ENCODE peak calls at places on chromosomes 5 and 9, in five cellular contexts. N is Panc1, V is astrocyte of the spinal cord, T is AG04450, I is brain microvascular endothelial cell. Q is an unnamed sample.

GRCh38 chr5:39765381-39765780 is 340.6 kb upstream of the DAB2 start:
- DNase-seq in N (no peak), V (peak), T (no peak), I (no peak), Q (no peak)

GRCh38 chr5:135066781-135067430 is 32.9 kb upstream of the PITX1 start:
- DNase-seq in I (no peak), T (no peak), V (no peak), N (no peak), Q (no peak)

GRCh38 chr5:52560366-52560765 is 227.3 kb upstream of the ITGA1 start:
- DNase-seq in V (peak), I (no peak), T (no peak), N (no peak), Q (no peak)

GRCh38 chr5:122126177-122126701 is 3.1 kb upstream of the ZNF474 start:
- DNase-seq in I (peak), N (no peak), T (peak), V (peak), Q (peak)

GRCh38 chr9:69919461-69920061 is 98.9 kb downstream of the CFAP95 start:
- DNase-seq in T (peak), I (peak), N (peak), V (peak), Q (peak)

GRCh38 chr9:131310833-131311554 is 21.5 kb downstream of the PLPP7 start:
- DNase-seq in N (no peak), T (no peak), V (no peak), I (no peak), Q (no peak)

GRCh38 chr9:124869986-124870560 is 8.1 kb downstream of the ARPC5L start:
- DNase-seq in T (no peak), I (peak), N (no peak), V (peak), Q (no peak)

GRCh38 chr5:135546912-135547311 is 11.1 kb upstream of the NEUROG1 start:
- DNase-seq in T (no peak), V (no peak), I (no peak), N (no peak), Q (no peak)

GRCh38 chr5:179700401-179700918 is 1.7 kb downstream of the CANX start:
- DNase-seq in N (no peak), V (no peak), I (peak), T (no peak), Q (no peak)

GRCh38 chr9:16985559-16986348 is 115.3 kb upstream of the BNC2 start:
- DNase-seq in V (peak), T (peak), N (no peak), I (peak), Q (peak)

GRCh38 chr9:26975728-26976707 is 19.8 kb downstream of the IFT74 start:
- DNase-seq in V (peak), I (peak), T (no peak), N (no peak), Q (no peak)

GRCh38 chr5:112195924-112196323 is 223.2 kb downstream of the EPB41L4A start:
- DNase-seq in T (no peak), I (no peak), V (no peak), N (no peak), Q (no peak)

GRCh38 chr5:82635561-82636288 is 357.6 kb upstream of the RPS23 start:
- DNase-seq in I (peak), N (peak), V (peak), T (peak), Q (no peak)

GRCh38 chr5:127561254-127561653 is 43.8 kb downstream of the PRRC1 start:
- DNase-seq in T (peak), V (peak), I (peak), N (no peak), Q (peak)

GRCh38 chr5:4941957-4942830 is 197.9 kb upstream of the ADAMTS16 start:
- DNase-seq in I (no peak), N (no peak), T (no peak), V (no peak), Q (no peak)

GRCh38 chr9:93473411-93473810 is 20.0 kb upstream of the FAM120AOS start:
- DNase-seq in T (no peak), N (no peak), V (no peak), I (no peak), Q (no peak)

GRCh38 chr9:123561055-123561454 is 205.1 kb downstream of the CRB2 start:
- DNase-seq in V (no peak), I (no peak), N (no peak), T (no peak), Q (no peak)

GRCh38 chr9:26723486-26723885 is 169.1 kb downstream of the CAAP1 start:
- DNase-seq in V (peak), N (no peak), T (no peak), I (no peak), Q (no peak)

GRCh38 chr5:131323378-131323777 is 59.5 kb downstream of the CDC42SE2 start:
- DNase-seq in V (no peak), N (no peak), I (no peak), T (no peak), Q (no peak)

GRCh38 chr5:174532453-174533126 is 191.8 kb upstream of the MSX2 start:
- DNase-seq in T (peak), V (peak), N (peak), I (peak), Q (peak)

GRCh38 chr9:96626912-96627311 is 7.3 kb upstream of the CDC14B start:
- DNase-seq in N (no peak), T (no peak), I (no peak), V (no peak), Q (no peak)

GRCh38 chr9:127309715-127310114 is 45.1 kb downstream of the GARNL3 start:
- DNase-seq in V (no peak), N (no peak), T (no peak), I (no peak), Q (no peak)

GRCh38 chr5:81359108-81359507 is 34.8 kb downstream of the ACOT12 start:
- DNase-seq in V (no peak), T (no peak), N (no peak), I (no peak), Q (no peak)

DNA sequence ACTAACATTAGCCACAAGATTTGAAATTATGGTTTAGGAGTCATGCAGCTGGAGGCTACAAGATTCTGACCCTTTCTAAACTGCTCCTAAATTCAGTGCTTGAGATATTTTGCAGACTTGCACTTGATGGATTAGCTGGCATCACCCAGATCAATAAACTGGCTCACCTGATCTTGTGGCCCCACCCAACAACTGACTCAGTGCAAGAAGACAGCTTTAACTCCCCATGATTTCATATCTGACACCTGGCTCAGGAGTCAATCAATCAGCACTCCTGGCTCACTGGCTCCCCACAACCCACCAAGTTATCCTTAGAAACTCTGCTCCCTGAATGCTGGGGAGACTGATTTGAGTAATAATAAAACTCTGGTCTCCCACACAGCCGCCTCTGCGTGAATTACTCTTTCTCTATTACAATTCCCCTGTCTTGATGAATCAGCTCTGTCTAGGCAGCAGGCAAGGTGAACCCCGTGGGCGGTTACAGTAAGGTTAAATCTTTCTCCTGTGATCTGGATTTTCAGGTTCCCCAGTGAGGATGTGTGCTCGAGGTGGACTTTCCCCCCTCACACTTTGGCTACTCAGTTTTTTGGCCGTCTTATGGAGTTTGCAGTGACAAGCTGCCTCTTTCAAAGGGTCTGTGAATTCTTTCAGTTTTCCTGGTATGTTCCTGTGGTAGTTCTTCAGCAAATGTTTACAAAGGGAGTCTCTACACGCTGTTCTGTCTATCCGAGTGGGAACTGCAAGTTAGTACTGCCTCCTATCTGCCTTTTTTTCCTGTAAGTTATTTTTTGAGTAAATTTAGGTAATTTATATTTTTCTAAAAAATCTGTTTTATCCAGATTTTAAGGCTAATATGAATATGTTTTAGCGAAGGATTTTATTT is 500.1 kb upstream of the NUDT12 start:
- DNase-seq in V (no peak), T (no peak), N (no peak), I (no peak), Q (no peak)
- TF ChIP-seq CTCF in V (no peak), T (no peak), N (no peak), I (no peak), Q (no peak)

GRCh38 chr5:24566933-24567332 is 77.8 kb downstream of the CDH10 start:
- DNase-seq in V (no peak), N (no peak), T (no peak), I (no peak), Q (no peak)
- H3K4me3 ChIP-seq in V (no peak), N (no peak), T (no peak), I (no peak), Q (no peak)

GRCh38 chr5:93236807-93237421 is 344.1 kb downstream of the NR2F1-AS1 start:
- DNase-seq in V (no peak), N (no peak), T (peak), I (no peak), Q (no peak)
- TF ChIP-seq CTCF in V (no peak), N (no peak), T (peak), I (no peak), Q (peak)

GRCh38 chr9:94656190-94656589 is 16.9 kb upstream of the FBP1 start:
- DNase-seq in N (no peak), I (no peak), T (no peak), V (no peak), Q (no peak)

GRCh38 chr9:94656976-94657375 is 17.7 kb upstream of the FBP1 start:
- DNase-seq in I (no peak), T (no peak), N (no peak), V (no peak), Q (no peak)

GRCh38 chr9:94654165-94654894 is 15.0 kb upstream of the FBP1 start:
- DNase-seq in N (no peak), I (no peak), T (no peak), V (no peak), Q (no peak)

GRCh38 chr9:94650924-94651323 is 11.6 kb upstream of the FBP1 start:
- DNase-seq in T (no peak), V (no peak), N (no peak), I (no peak), Q (no peak)

DNA sequence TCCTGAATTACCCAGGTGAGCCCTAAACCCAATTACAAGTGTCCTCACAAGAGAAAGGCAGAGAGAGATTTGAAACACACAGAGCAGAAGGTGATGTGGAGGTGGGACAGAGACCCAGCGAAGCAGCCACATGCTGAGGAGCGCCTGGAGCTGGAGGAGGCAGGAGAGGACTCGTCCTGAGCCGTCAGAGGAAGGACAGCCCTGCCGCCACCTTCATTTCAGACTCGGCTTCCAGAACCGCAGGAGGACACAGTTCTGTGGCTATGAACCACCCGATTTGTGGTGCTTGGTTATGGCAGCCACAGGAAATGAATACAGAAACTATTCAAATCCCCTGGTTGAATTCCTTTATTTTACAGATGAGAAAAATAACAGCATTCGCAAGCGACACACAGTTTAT is 16.4 kb upstream of the FBP1 start:
- DNase-seq in I (no peak), T (no peak), N (no peak), V (no peak), Q (no peak)
- H3K4me3 ChIP-seq in I (no peak), T (no peak), N (no peak), V (no peak), Q (no peak)

GRCh38 chr9:120937127-120937526 is 10.5 kb upstream of the TRAF1 start:
- DNase-seq in I (no peak), V (no peak), T (no peak), N (no peak), Q (no peak)

GRCh38 chr9:120936011-120936763 is 9.6 kb upstream of the TRAF1 start:
- DNase-seq in T (peak), N (peak), I (peak), V (peak), Q (peak)

GRCh38 chr9:120935383-120935857 is 8.8 kb upstream of the TRAF1 start:
- DNase-seq in T (peak), I (peak), N (no peak), V (peak), Q (peak)

GRCh38 chr9:120937596-120937995 is 11.0 kb upstream of the TRAF1 start:
- DNase-seq in T (no peak), V (peak), I (no peak), N (no peak), Q (no peak)

GRCh38 chr9:120936764-120937122 is 10.1 kb upstream of the TRAF1 start:
- DNase-seq in V (no peak), I (no peak), T (no peak), N (no peak), Q (no peak)
- TF ChIP-seq CTCF in V (no peak), I (no peak), T (no peak), N (peak), Q (no peak)

DNA sequence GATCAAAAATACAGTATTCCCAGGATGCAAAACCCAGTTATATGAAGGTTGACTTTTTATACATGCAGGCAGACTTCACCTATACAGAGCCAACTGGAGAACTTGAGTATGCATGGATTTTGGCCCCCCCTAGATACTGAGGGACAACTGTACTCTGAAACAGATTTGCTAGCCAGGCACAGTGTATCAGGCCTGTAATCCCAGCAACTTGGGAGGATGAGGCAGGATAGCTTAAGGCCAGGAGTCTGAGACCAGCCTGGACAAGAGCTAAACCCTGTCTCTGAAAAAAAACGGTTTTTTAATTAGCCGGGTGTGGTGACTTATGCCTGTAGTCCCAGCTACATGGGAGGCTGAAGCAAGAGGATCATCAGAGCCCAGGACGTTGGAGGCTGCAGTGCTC is 21.9 kb downstream of the PTBP3 start:
- DNase-seq in N (no peak), I (no peak), V (no peak), T (no peak), Q (no peak)
- H3K4me3 ChIP-seq in N (no peak), I (no peak), V (no peak), T (no peak), Q (no peak)

DNA sequence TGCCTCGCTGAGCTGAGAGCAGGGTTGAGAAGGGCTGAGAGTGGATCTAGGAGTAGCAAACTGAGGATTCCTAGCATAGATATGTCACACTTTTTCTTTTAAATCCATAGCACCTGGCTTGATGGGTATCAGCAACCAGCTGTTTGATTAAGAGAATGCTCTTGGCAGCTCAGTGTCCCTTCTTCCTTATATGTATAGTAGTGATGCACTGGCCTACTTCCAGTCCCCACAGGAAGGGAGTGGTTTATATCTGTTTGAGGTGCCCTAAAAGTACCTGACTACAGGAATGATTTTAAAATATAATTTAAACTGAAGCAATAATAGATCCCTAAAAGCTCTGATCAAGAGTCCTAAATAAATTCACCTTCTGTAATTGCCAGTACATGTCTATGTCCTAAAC is 546.8 kb upstream of the ZNF608 start:
- DNase-seq in N (no peak), I (no peak), T (no peak), V (no peak), Q (no peak)
- TF ChIP-seq CTCF in N (no peak), I (no peak), T (no peak), V (no peak), Q (no peak)

GRCh38 chr9:121700165-121700830 is 48.9 kb downstream of the DAB2IP start:
- DNase-seq in V (peak), I (peak), N (no peak), T (no peak), Q (no peak)
- H3K4me3 ChIP-seq in V (peak), I (peak), N (peak), T (peak), Q (peak)

Q was measured in AG09309.